ENCODE peak calls at places on chromosomes 4 and X, in four cellular contexts. C, B, H and E are unnamed samples.
A peak's percentile ranks its signal among the peaks of the same experiment; 100 is the strongest.

GRCh38 chr4:153217440-153217839 is 13.2 kb downstream of the TRIM2 start:
- DNase-seq in C (no peak), B (no peak), H (no peak), E (no peak)

GRCh38 chrX:11540532-11541377 is 125.0 kb downstream of the ARHGAP6 start:
- DNase-seq in C (no peak), B (no peak), H (no peak), E (no peak)

GRCh38 chrX:21958888-21959287 is 18.4 kb downstream of the SMS start:
- DNase-seq in C (no peak), B (no peak), H (no peak), E (no peak)

GRCh38 chrX:49878834-49879655 is at the start of gene USP27X:
- DNase-seq in C (peak; percentile 81), B (peak; percentile 74), H (peak; percentile 72), E (peak; percentile 80)

GRCh38 chr4:121025540-121025939 is 46.8 kb downstream of the NDNF start:
- DNase-seq in C (no peak), B (no peak), H (no peak), E (no peak)

GRCh38 chrX:69993494-69993893 is 56.2 kb downstream of the AWAT2 start:
- DNase-seq in C (no peak), B (no peak), H (no peak), E (no peak)

GRCh38 chr4:126372634-126373033 is 1057.9 kb downstream of the FAT4 start:
- DNase-seq in C (no peak), B (no peak), H (no peak), E (no peak)

GRCh38 chrX:37347420-37347819 is 1.7 kb upstream of the PRRG1 start:
- DNase-seq in C (no peak), B (peak; percentile 18), H (no peak), E (no peak)

GRCh38 chr4:77036206-77036605 is 39.6 kb downstream of the CCNI start:
- DNase-seq in C (no peak), B (peak; percentile 92), H (no peak), E (no peak)

GRCh38 chrX:94256396-94256795 is 582.4 kb downstream of the FAM133A start:
- DNase-seq in C (no peak), B (no peak), H (no peak), E (no peak)

GRCh38 chrX:1244164-1245076 is 24.2 kb upstream of the CSF2RA start:
- DNase-seq in C (no peak), B (no peak), H (peak; percentile 85), E (no peak)

GRCh38 chr4:13988347-13989265 is 361.1 kb upstream of the BOD1L1 start:
- DNase-seq in C (no peak), B (peak; percentile 98), H (no peak), E (peak; percentile 50)

GRCh38 chr4:56324011-56324610 is 63.2 kb downstream of the AASDH start:
- DNase-seq in C (no peak), B (no peak), H (no peak), E (no peak)

GRCh38 chr4:150238591-150238990 is 160.3 kb downstream of the DCLK2 start:
- DNase-seq in C (no peak), B (no peak), H (no peak), E (no peak)

GRCh38 chrX:120549483-120550452 is 11.0 kb downstream of the CUL4B start:
- DNase-seq in C (no peak), B (peak; percentile 89), H (no peak), E (no peak)

GRCh38 chrX:19990225-19990518 is 689 bp downstream of the BCLAF3 start:
- DNase-seq in C (no peak), B (no peak), H (no peak), E (no peak)

GRCh38 chr4:94758141-94758699 is 465 bp downstream of the BMPR1B start:
- DNase-seq in C (peak; percentile 13), B (peak; percentile 14), H (peak; percentile 81), E (no peak)

GRCh38 chr4:121192500-121192899 is 28.4 kb upstream of the TNIP3 start:
- DNase-seq in C (no peak), B (peak; percentile 17), H (no peak), E (no peak)

GRCh38 chr4:115671581-115671980 is 558.2 kb upstream of the NDST4 start:
- DNase-seq in C (no peak), B (no peak), H (no peak), E (no peak)

GRCh38 chr4:54499308-54500074 is 158.3 kb upstream of the KIT start:
- DNase-seq in C (no peak), B (peak; percentile 48), H (no peak), E (no peak)

GRCh38 chr4:40908297-40908696 is 158.5 kb downstream of the NSUN7 start:
- DNase-seq in C (peak; percentile 10), B (no peak), H (peak; percentile 76), E (no peak)

GRCh38 chrX:17474892-17475291 is 99.9 kb downstream of the NHS start:
- DNase-seq in C (no peak), B (peak; percentile 21), H (no peak), E (no peak)

GRCh38 chr4:101022151-101023024 is 324.9 kb downstream of the PPP3CA start:
- DNase-seq in C (no peak), B (no peak), H (no peak), E (no peak)

GRCh38 chr4:54433686-54434085 is 204.6 kb downstream of the PDGFRA start:
- DNase-seq in C (no peak), B (peak; percentile 24), H (peak; percentile 39), E (no peak)

GRCh38 chr4:154332681-154333421 is 158.7 kb downstream of the DCHS2 start:
- DNase-seq in C (peak; percentile 24), B (peak; percentile 9), H (peak; percentile 88), E (peak; percentile 70)

GRCh38 chrX:586351-586750 is 44.2 kb upstream of the SHOX start:
- DNase-seq in C (no peak), B (no peak), H (no peak), E (no peak)

GRCh38 chr4:84913176-84913575 is 53.3 kb downstream of the WDFY3 start:
- DNase-seq in C (no peak), B (no peak), H (no peak), E (no peak)

GRCh38 chr4:19195696-19196095 is 1056.0 kb upstream of the SLIT2 start:
- DNase-seq in C (no peak), B (no peak), H (peak; percentile 77), E (no peak)

GRCh38 chrX:35288657-35289056 is 346.1 kb downstream of the FAM47B start:
- DNase-seq in C (no peak), B (no peak), H (no peak), E (no peak)

GRCh38 chr4:92305148-92305877 is 1.5 kb downstream of the GRID2 start:
- DNase-seq in C (no peak), B (peak; percentile 39), H (peak; percentile 96), E (peak; percentile 63)

GRCh38 chr4:147640331-147640730 is 23.1 kb downstream of the TMEM184C start:
- DNase-seq in C (no peak), B (no peak), H (no peak), E (no peak)

GRCh38 chrX:49184294-49185061 is 1.7 kb downstream of the PRICKLE3 start:
- DNase-seq in C (peak; percentile 95), B (peak; percentile 83), H (peak; percentile 94), E (peak; percentile 6)

GRCh38 chrX:74535633-74536141 is 78.7 kb downstream of the RLIM start:
- DNase-seq in C (peak; percentile 81), B (peak; percentile 27), H (peak; percentile 44), E (peak; percentile 17)

GRCh38 chr4:10478621-10479020 is 21.4 kb upstream of the ZNF518B start:
- DNase-seq in C (no peak), B (no peak), H (no peak), E (no peak)

GRCh38 chr4:180565856-180566431 is 1677.3 kb upstream of the TENM3 start:
- DNase-seq in C (no peak), B (no peak), H (no peak), E (no peak)

GRCh38 chrX:123080065-123080464 is 104.0 kb upstream of the GRIA3 start:
- DNase-seq in C (no peak), B (no peak), H (no peak), E (no peak)

GRCh38 chrX:153845842-153846241 is 15.5 kb upstream of the PDZD4 start:
- DNase-seq in C (no peak), B (no peak), H (no peak), E (no peak)

GRCh38 chr4:5037553-5038551 is 13.4 kb upstream of the STK32B start:
- DNase-seq in C (peak; percentile 24), B (peak; percentile 84), H (no peak), E (no peak)

GRCh38 chrX:72057844-72058243 is 73.9 kb downstream of the RTL5 start:
- DNase-seq in C (no peak), B (no peak), H (no peak), E (no peak)

GRCh38 chr4:173332963-173333657 is 1.0 kb downstream of the HMGB2 start:
- DNase-seq in C (no peak), B (no peak), H (no peak), E (no peak)

GRCh38 chr4:173334085-173334890 is at the start of gene HMGB2:
- DNase-seq in C (peak; percentile 100), B (peak; percentile 100), H (peak; percentile 100), E (peak; percentile 96)

GRCh38 chr4:173333658-173334084 is 487 bp downstream of the HMGB2 start:
- DNase-seq in C (peak; percentile 58), B (no peak), H (peak; percentile 36), E (peak; percentile 57)

GRCh38 chr4:173330590-173330989 is 3.6 kb downstream of the HMGB2 start:
- DNase-seq in C (no peak), B (no peak), H (no peak), E (no peak)

DNA sequence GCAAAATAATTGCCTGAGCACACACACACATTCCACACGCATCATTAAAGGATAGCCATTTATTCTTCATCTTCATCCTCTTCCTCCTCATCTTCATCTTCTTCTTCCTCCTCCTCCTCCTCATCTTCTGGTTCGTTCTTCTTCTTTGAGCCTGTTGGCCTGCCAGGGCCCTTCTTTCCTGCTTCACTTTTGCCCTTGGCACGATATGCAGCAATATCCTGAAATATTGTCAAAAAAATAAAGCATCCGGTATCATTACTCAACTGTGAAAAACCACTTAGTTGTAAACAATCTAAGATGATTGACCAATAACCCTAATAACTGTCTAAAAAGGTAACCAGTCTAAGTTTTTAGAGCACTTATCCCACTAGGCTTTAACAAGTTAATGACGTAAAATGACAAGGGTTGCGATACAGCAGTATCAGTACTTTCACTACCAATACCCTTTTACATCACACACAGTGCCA is 2.1 kb downstream of the HMGB2 start:
- DNase-seq in C (no peak), B (no peak), H (no peak), E (no peak)
- H3K27ac ChIP-seq in C (peak overlapping the region; percentile 97), B (no peak overlapping the region), H (no peak overlapping the region), E (no peak overlapping the region)

GRCh38 chrX:115345654-115346014 is 56.1 kb downstream of the LUZP4 start:
- DNase-seq in C (no peak), B (no peak), H (no peak), E (no peak)
- H3K27ac ChIP-seq in C (peak overlapping the region; percentile 70), B (peak overlapping the region; percentile 14), H (no peak overlapping the region), E (peak overlapping the region; percentile 65)

GRCh38 chr4:69583543-69583942 is 55.9 kb downstream of the UGT2A2 start:
- DNase-seq in C (no peak), B (no peak), H (no peak), E (no peak)
- H3K27ac ChIP-seq in C (no peak overlapping the region), B (no peak overlapping the region), H (no peak overlapping the region), E (no peak overlapping the region)

DNA sequence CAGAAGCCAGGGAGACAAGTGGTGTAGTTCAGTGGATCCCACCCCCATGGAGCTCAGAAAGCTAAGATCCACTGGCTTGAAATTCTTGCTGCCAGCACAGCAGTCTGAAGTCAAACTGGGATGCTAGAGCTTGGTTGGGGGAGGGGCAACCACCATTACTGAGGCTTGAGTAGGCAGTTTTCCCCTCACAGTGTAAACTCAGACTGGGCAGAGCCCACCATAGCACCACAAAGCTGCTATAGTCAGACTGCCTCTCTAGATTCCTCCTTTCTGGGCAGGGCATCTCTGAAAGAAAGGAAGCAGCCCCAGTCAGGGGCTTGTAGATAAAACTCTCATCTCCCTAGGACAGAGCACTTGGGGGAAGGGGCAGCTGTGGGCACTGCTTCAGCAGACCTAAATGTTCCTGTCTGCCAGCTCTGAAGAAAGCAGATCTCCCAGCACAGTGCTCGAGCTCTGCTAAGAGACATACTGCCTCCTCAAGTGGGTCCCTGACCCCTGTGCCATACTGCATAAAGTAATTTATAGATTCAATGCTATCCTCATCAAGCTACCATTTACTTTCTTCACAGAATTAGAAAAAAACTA is 163.2 kb downstream of the HHIP start:
- DNase-seq in C (no peak), B (no peak), H (peak; percentile 46), E (no peak)
- H3K27ac ChIP-seq in C (no peak overlapping the region), B (no peak overlapping the region), H (no peak overlapping the region), E (no peak overlapping the region)